ENCODE peak calls at places on chromosome 13, in nine cellular contexts. T is naive thymus-derived CD8-positive, alpha-beta T cell; K is mucosa of gallbladder; G is RPMI8226; I is anterior cingulate cortex; M is germinal center; C is body of pancreas; B is BE2C; D is naive thymus-derived CD4-positive, alpha-beta T cell. S is an unnamed sample.

GRCh38 chr13:44142911-44143665 is 230.5 kb upstream of the SERP2 start:
- DNase-seq in B (no peak), T (no peak), M (no peak), D (no peak), K (no peak), I (no peak), G (no peak), C (no peak), S (no peak)

GRCh38 chr13:94061316-94061715 is 418.2 kb downstream of the DCT start:
- DNase-seq in M (no peak), D (no peak), K (no peak), B (peak), G (no peak), I (no peak), C (no peak), T (no peak), S (no peak)

GRCh38 chr13:84279166-84279565 is 396.9 kb upstream of the SLITRK1 start:
- DNase-seq in T (no peak), M (no peak), K (no peak), C (no peak), I (no peak), G (no peak), D (no peak), B (no peak), S (no peak)

GRCh38 chr13:72530471-72530870 is 197.0 kb downstream of the MZT1 start:
- DNase-seq in K (no peak), G (no peak), C (no peak), D (no peak), M (no peak), B (no peak), I (no peak), T (no peak), S (no peak)

GRCh38 chr13:33937373-33938087 is 119.6 kb downstream of the RFC3 start:
- DNase-seq in I (no peak), M (no peak), B (no peak), K (peak), C (no peak), T (no peak), D (no peak), G (no peak), S (no peak)

GRCh38 chr13:33554919-33555791 is 262.8 kb upstream of the RFC3 start:
- DNase-seq in K (no peak), B (no peak), G (no peak), I (no peak), T (no peak), D (no peak), C (no peak), M (no peak), S (no peak)

GRCh38 chr13:50124536-50125305 is 109.5 kb downstream of the KCNRG start:
- DNase-seq in B (peak), M (no peak), I (peak), C (peak), D (peak), K (peak), G (peak), T (peak), S (no peak)

GRCh38 chr13:44917589-44918322 is 71.5 kb downstream of the NUFIP1 start:
- DNase-seq in D (peak), C (peak), I (peak), B (peak), M (peak), K (peak), T (peak), G (peak), S (peak)

GRCh38 chr13:57264965-57265364 is 98.0 kb downstream of the PRR20E start:
- DNase-seq in I (no peak), K (no peak), C (no peak), D (no peak), M (no peak), G (no peak), B (no peak), T (no peak), S (no peak)

GRCh38 chr13:46492946-46493345 is 60.0 kb upstream of the LRCH1 start:
- DNase-seq in K (peak), C (peak), T (no peak), B (peak), G (peak), I (no peak), D (no peak), M (peak), S (peak)

GRCh38 chr13:92984151-92984550 is 242.5 kb upstream of the GPC6 start:
- DNase-seq in T (no peak), D (no peak), C (no peak), K (no peak), B (no peak), G (no peak), I (no peak), M (no peak), S (no peak)

GRCh38 chr13:66225071-66225470 is 1005.1 kb downstream of the PCDH9 start:
- DNase-seq in M (no peak), I (no peak), C (no peak), T (no peak), G (no peak), B (no peak), K (no peak), D (no peak), S (no peak)

GRCh38 chr13:85586856-85587255 is 212.4 kb downstream of the SLITRK6 start:
- DNase-seq in G (no peak), M (no peak), I (no peak), K (no peak), B (no peak), C (no peak), D (no peak), T (no peak), S (no peak)

GRCh38 chr13:45966715-45967114 is 85.8 kb downstream of the ZC3H13 start:
- DNase-seq in T (no peak), C (no peak), G (no peak), I (no peak), K (no peak), D (no peak), M (no peak), B (no peak), S (no peak)

GRCh38 chr13:43835701-43836100 is 43.8 kb downstream of the CCDC122 start:
- DNase-seq in C (no peak), I (no peak), M (no peak), G (no peak), K (no peak), D (no peak), B (no peak), T (no peak), S (no peak)

GRCh38 chr13:27367570-27367969 is 56.8 kb upstream of the GTF3A start:
- DNase-seq in I (no peak), K (no peak), G (no peak), T (no peak), B (no peak), C (peak), M (no peak), D (no peak), S (no peak)

GRCh38 chr13:113874177-113874576 is 10.3 kb upstream of the GAS6 start:
- DNase-seq in T (no peak), G (no peak), M (no peak), K (no peak), D (no peak), I (no peak), C (no peak), B (no peak), S (no peak)

GRCh38 chr13:86581711-86582110 is 782.5 kb upstream of the SLITRK6 start:
- DNase-seq in G (no peak), B (no peak), C (no peak), M (no peak), D (no peak), I (no peak), T (no peak), K (no peak), S (no peak)

GRCh38 chr13:79451500-79451962 is 29.4 kb upstream of the NDFIP2 start:
- DNase-seq in D (peak), T (peak), K (peak), C (no peak), M (peak), G (no peak), B (peak), I (no peak), S (no peak)

GRCh38 chr13:94312511-94313191 is 166.8 kb downstream of the DCT start:
- DNase-seq in B (no peak), M (no peak), D (no peak), K (no peak), I (no peak), T (no peak), G (no peak), C (no peak), S (no peak)

GRCh38 chr13:38223093-38223492 is 126.6 kb upstream of the UFM1 start:
- DNase-seq in T (no peak), D (no peak), I (no peak), B (peak), K (no peak), C (no peak), M (no peak), G (no peak), S (no peak)

GRCh38 chr13:93003531-93003930 is 223.1 kb upstream of the GPC6 start:
- DNase-seq in M (no peak), K (no peak), C (no peak), G (no peak), B (no peak), T (no peak), D (no peak), I (no peak), S (no peak)

GRCh38 chr13:22114630-22115311 is 443.9 kb downstream of the FGF9 start:
- DNase-seq in T (peak), I (no peak), G (peak), B (no peak), C (no peak), K (peak), D (peak), M (peak), S (no peak)

GRCh38 chr13:45847554-45848224 is 3.9 kb downstream of the SIAH3 start:
- DNase-seq in T (peak), M (no peak), D (peak), B (no peak), I (no peak), C (no peak), K (peak), G (peak), S (peak)

S was measured in NCI-H446.